ENCODE peak calls at places on chromosomes 3 and 15, in ten cellular contexts. Z, Y, L, A, Q, S, X, E, C and I are unnamed samples.
A peak's percentile ranks its signal among the peaks of the same experiment; 100 is the strongest.

GRCh38 chr3:101825904-101826445 is 23.3 kb upstream of the NFKBIZ start:
- DNase-seq in C (no peak), A (no peak), Q (no peak), Z (no peak), S (no peak), Y (no peak), L (no peak), E (no peak), X (peak; percentile 45), I (no peak)

GRCh38 chr15:101062063-101062462 is 142.9 kb downstream of the LRRK1 start:
- DNase-seq in Y (no peak), S (no peak), A (no peak), X (no peak), Q (no peak), C (no peak), L (no peak), Z (no peak), E (no peak), I (peak; percentile 35)

GRCh38 chr15:50798684-50799083 is 33.2 kb upstream of the SPPL2A start:
- DNase-seq in S (no peak), C (no peak), E (no peak), Y (no peak), A (no peak), Q (no peak), Z (no peak), X (peak; percentile 5), L (no peak), I (no peak)

GRCh38 chr3:194598771-194599557 is 34.3 kb downstream of the TMEM44 start:
- DNase-seq in C (no peak), L (peak; percentile 91), X (peak; percentile 88), A (peak; percentile 91), Y (no peak), E (no peak), Q (no peak), S (no peak), Z (peak; percentile 64), I (no peak)

GRCh38 chr3:101643861-101644613 is 32.9 kb downstream of the ZBTB11 start:
- DNase-seq in S (no peak), Q (no peak), C (no peak), A (no peak), L (peak; percentile 59), Z (peak; percentile 91), X (peak; percentile 84), Y (no peak), E (no peak), I (no peak)

GRCh38 chr3:49799761-49800160 is at the start of gene CDHR4:
- DNase-seq in C (no peak), S (no peak), L (peak; percentile 36), Z (peak; percentile 70), Q (no peak), E (no peak), X (peak; percentile 72), A (peak; percentile 89), Y (no peak), I (peak; percentile 87)

GRCh38 chr15:34732430-34732829 is 22.4 kb downstream of the GJD2 start:
- DNase-seq in L (no peak), Y (no peak), C (no peak), A (no peak), S (no peak), Z (no peak), Q (no peak), E (no peak), X (no peak), I (no peak)

GRCh38 chr3:99843590-99844260 is 26.1 kb downstream of the CMSS1 start:
- DNase-seq in L (no peak), Z (no peak), A (no peak), C (no peak), Q (no peak), X (no peak), Y (no peak), S (no peak), E (no peak), I (no peak)

GRCh38 chr15:90086868-90087268 is 15.4 kb downstream of the IDH2 start:
- DNase-seq in Z (peak; percentile 35), A (peak; percentile 79), L (no peak), Y (no peak), Q (no peak), S (no peak), X (peak; percentile 42), E (no peak), C (no peak), I (no peak)

GRCh38 chr15:70264014-70264492 is 166.3 kb upstream of the TLE3 start:
- DNase-seq in Z (no peak), Q (no peak), A (no peak), Y (no peak), S (no peak), X (no peak), L (no peak), E (peak; percentile 82), C (no peak), I (no peak)

GRCh38 chr3:36707623-36708409 is 56.5 kb downstream of the DCLK3 start:
- DNase-seq in A (peak; percentile 93), Z (peak; percentile 28), E (no peak), C (no peak), Q (no peak), X (peak; percentile 65), S (no peak), Y (no peak), L (peak; percentile 4), I (no peak)

GRCh38 chr3:71784914-71785593 is at the start of gene PROK2:
- DNase-seq in X (no peak), C (no peak), A (no peak), Z (no peak), L (no peak), E (no peak), S (no peak), Y (no peak), Q (no peak), I (no peak)

GRCh38 chr15:65286069-65286703 is 497 bp downstream of the PARP16 start:
- DNase-seq in Y (peak; percentile 37), A (no peak), Q (peak; percentile 70), L (no peak), E (no peak), Z (peak; percentile 20), S (no peak), X (no peak), C (no peak), I (peak; percentile 79)

GRCh38 chr15:73125219-73125618 is 73.0 kb downstream of the NEO1 start:
- DNase-seq in C (no peak), E (no peak), L (no peak), Y (no peak), X (peak; percentile 35), S (no peak), Q (no peak), A (no peak), Z (peak; percentile 27), I (no peak)

GRCh38 chr3:41053220-41053619 is 146.1 kb upstream of the CTNNB1 start:
- DNase-seq in L (no peak), Y (no peak), E (no peak), C (no peak), S (no peak), Z (no peak), A (no peak), Q (no peak), X (no peak), I (no peak)

GRCh38 chr3:187328691-187329090 is 37.2 kb upstream of the MASP1 start:
- DNase-seq in S (no peak), C (no peak), X (no peak), L (no peak), Z (no peak), A (no peak), Q (no peak), E (no peak), Y (no peak), I (no peak)
- H3K4me3 ChIP-seq in S (no peak overlapping the region), C (no peak overlapping the region), X (no peak overlapping the region), L (no peak overlapping the region), Z (no peak overlapping the region), A (no peak overlapping the region), Q (no peak overlapping the region), E (no peak overlapping the region), Y (no peak overlapping the region), I (no peak overlapping the region)

DNA sequence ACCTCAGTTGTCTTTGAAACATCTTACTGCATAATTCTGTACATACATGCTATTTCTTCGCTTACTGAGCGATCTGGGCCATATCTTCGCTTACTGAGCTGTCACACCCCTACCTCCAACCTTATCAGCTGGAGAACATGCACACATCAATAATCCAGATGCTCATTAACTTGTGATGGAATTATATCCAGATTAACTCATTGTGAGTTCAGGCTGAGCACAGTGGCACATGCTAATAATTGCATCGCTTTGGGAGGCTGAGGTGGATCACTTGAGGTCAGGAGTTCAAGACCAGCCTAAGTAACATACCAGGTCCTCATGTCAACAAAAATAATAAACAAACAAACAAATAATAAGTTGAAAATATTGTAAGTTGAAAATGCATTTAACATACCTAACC is 19.3 kb upstream of the ANXA2 start:
- DNase-seq in E (no peak), Y (no peak), S (no peak), Z (no peak), X (no peak), Q (no peak), C (no peak), L (no peak), A (no peak), I (no peak)
- H3K4me3 ChIP-seq in E (no peak overlapping the region), Y (no peak overlapping the region), S (no peak overlapping the region), Z (no peak overlapping the region), X (no peak overlapping the region), Q (no peak overlapping the region), C (no peak overlapping the region), L (no peak overlapping the region), A (no peak overlapping the region), I (no peak overlapping the region)

GRCh38 chr3:165195226-165195625 is 958 bp downstream of the SLITRK3 start:
- DNase-seq in C (no peak), Z (no peak), A (no peak), L (no peak), Y (no peak), X (no peak), S (no peak), E (no peak), Q (no peak), I (no peak)
- H3K4me3 ChIP-seq in C (peak overlapping the region; percentile 83), Z (no peak overlapping the region), A (peak overlapping the region; percentile 48), L (no peak overlapping the region), Y (no peak overlapping the region), X (no peak overlapping the region), S (peak overlapping the region; percentile 59), E (peak overlapping the region; percentile 31), Q (no peak overlapping the region), I (peak overlapping the region; percentile 71)

GRCh38 chr15:99250494-99251435 is 516 bp upstream of the LRRC28 start:
- DNase-seq in S (peak; percentile 98), Y (peak; percentile 98), C (peak; percentile 92), Z (peak; percentile 99), E (peak; percentile 99), L (peak; percentile 88), X (peak; percentile 99), A (peak; percentile 92), Q (peak; percentile 93), I (peak; percentile 98)

GRCh38 chr15:99247063-99247462 is 2.3 kb downstream of the TTC23 start:
- DNase-seq in S (no peak), Z (no peak), Q (no peak), L (no peak), X (no peak), Y (no peak), C (no peak), A (no peak), E (no peak), I (no peak)

GRCh38 chr15:99249270-99249817 is at the start of gene TTC23:
- DNase-seq in C (no peak), A (peak; percentile 86), E (peak; percentile 36), X (peak; percentile 89), Q (no peak), L (no peak), S (no peak), Z (peak; percentile 92), Y (peak; percentile 31), I (no peak)

GRCh38 chr15:99250001-99250400 is 620 bp upstream of the TTC23 start:
- DNase-seq in E (no peak), Q (no peak), Z (no peak), S (no peak), X (no peak), A (no peak), Y (no peak), L (no peak), C (no peak), I (no peak)

GRCh38 chr15:99248000-99248727 is 1.2 kb downstream of the TTC23 start:
- DNase-seq in C (no peak), Z (no peak), L (no peak), A (no peak), S (no peak), E (no peak), Y (no peak), X (no peak), Q (no peak), I (no peak)
- H3K4me3 ChIP-seq in C (peak overlapping the region; percentile 3), Z (peak overlapping the region; percentile 95), L (peak overlapping the region; percentile 88), A (peak overlapping the region; percentile 72), S (no peak overlapping the region), E (peak overlapping the region; percentile 81), Y (no peak overlapping the region), X (peak overlapping the region; percentile 82), Q (no peak overlapping the region), I (peak overlapping the region; percentile 85)